ENCODE peak calls at places on chromosome 14, in ten cellular contexts. T, A, M, S, V, G, O, E, H and U are unnamed samples.

GRCh38 chr14:71472281-71472960 is 459.8 kb upstream of the RGS6 start:
- DNase-seq in E (no peak), M (no peak), G (no peak), H (no peak), A (no peak), V (peak), T (no peak), O (peak), S (no peak), U (peak)

GRCh38 chr14:41607966-41608663 is 1.4 kb downstream of the LRFN5 start:
- DNase-seq in H (no peak), V (no peak), T (no peak), A (no peak), S (no peak), M (no peak), G (no peak), E (no peak), O (no peak), U (no peak)

GRCh38 chr14:68074765-68075381 is 255.3 kb downstream of the RAD51B start:
- DNase-seq in O (no peak), G (no peak), V (no peak), E (no peak), A (no peak), M (peak), T (no peak), H (no peak), S (no peak), U (peak)

GRCh38 chr14:68535404-68536024 is 257.4 kb downstream of the ZFP36L1 start:
- DNase-seq in M (peak), O (peak), A (no peak), S (no peak), E (no peak), T (no peak), V (peak), G (no peak), H (peak), U (no peak)

GRCh38 chr14:71621966-71622365 is 310.3 kb upstream of the RGS6 start:
- DNase-seq in M (no peak), A (no peak), O (no peak), E (no peak), T (no peak), H (no peak), S (no peak), G (no peak), V (no peak), U (no peak)

GRCh38 chr14:83133986-83134664 is 1600.5 kb upstream of the SEL1L start:
- DNase-seq in S (no peak), E (peak), T (no peak), O (no peak), H (no peak), V (no peak), G (no peak), M (no peak), A (no peak), U (no peak)

GRCh38 chr14:59406454-59407245 is 58.5 kb downstream of the GPR135 start:
- DNase-seq in V (no peak), M (no peak), H (no peak), O (peak), G (no peak), S (no peak), T (no peak), A (no peak), E (no peak), U (no peak)

GRCh38 chr14:76109087-76109880 is 42.4 kb upstream of the GPATCH2L start:
- DNase-seq in O (no peak), E (no peak), A (no peak), V (no peak), G (no peak), H (peak), T (no peak), S (no peak), M (no peak), U (no peak)

GRCh38 chr14:31312934-31313333 is 105.3 kb upstream of the HECTD1 start:
- DNase-seq in A (no peak), O (no peak), T (no peak), G (no peak), S (no peak), H (no peak), V (no peak), M (no peak), E (no peak), U (no peak)

GRCh38 chr14:96082420-96083300 is 43.5 kb downstream of the C14orf132 start:
- DNase-seq in T (no peak), G (no peak), H (no peak), E (peak), S (no peak), M (no peak), V (no peak), O (no peak), A (no peak), U (no peak)

GRCh38 chr14:95361373-95362179 is 41.9 kb upstream of the CLMN start:
- DNase-seq in S (peak), M (peak), O (no peak), H (peak), A (no peak), T (no peak), V (no peak), E (peak), G (peak), U (peak)

GRCh38 chr14:31205681-31206535 is 1.7 kb downstream of the HECTD1 start:
- DNase-seq in A (no peak), O (peak), V (peak), G (no peak), H (peak), M (peak), T (no peak), E (peak), S (no peak), U (peak)

GRCh38 chr14:61388976-61389576 is 67.7 kb downstream of the PRKCH start:
- DNase-seq in V (no peak), S (no peak), A (no peak), T (no peak), M (peak), G (no peak), O (no peak), H (peak), E (no peak), U (no peak)

GRCh38 chr14:105394714-105395537 is 3.4 kb upstream of the TEX22 start:
- DNase-seq in O (no peak), S (no peak), G (no peak), A (no peak), V (no peak), E (no peak), H (no peak), T (no peak), M (no peak), U (no peak)

GRCh38 chr14:88584451-88584850 is 21.6 kb downstream of the ZC3H14 start:
- DNase-seq in H (no peak), A (no peak), E (no peak), S (no peak), G (no peak), O (no peak), T (no peak), V (no peak), M (no peak), U (no peak)

GRCh38 chr14:72742682-72743195 is 151.2 kb downstream of the DPF3 start:
- DNase-seq in O (no peak), H (no peak), E (no peak), G (no peak), M (no peak), V (no peak), S (no peak), A (no peak), T (no peak), U (no peak)

GRCh38 chr14:22474730-22475351 is 114.2 kb downstream of the DAD1 start:
- DNase-seq in H (peak), G (no peak), S (no peak), E (no peak), T (no peak), V (no peak), M (no peak), O (peak), A (no peak), U (no peak)

GRCh38 chr14:24252289-24253124 is 10.1 kb upstream of the TINF2 start:
- DNase-seq in E (no peak), V (no peak), S (peak), G (no peak), O (no peak), T (no peak), M (no peak), H (no peak), A (no peak), U (no peak)

GRCh38 chr14:91241848-91242247 is 2.7 kb downstream of the GPR68 start:
- DNase-seq in S (no peak), M (no peak), E (no peak), O (no peak), V (no peak), A (no peak), T (peak), H (no peak), G (peak), U (peak)

GRCh38 chr14:76775695-76776305 is 14.5 kb downstream of the VASH1 start:
- DNase-seq in E (no peak), A (no peak), O (no peak), S (no peak), G (no peak), T (no peak), V (no peak), H (no peak), M (no peak), U (no peak)

GRCh38 chr14:100446572-100446971 is 123.4 kb downstream of the SLC25A47 start:
- DNase-seq in A (no peak), H (no peak), G (no peak), E (peak), S (no peak), T (no peak), M (peak), O (no peak), V (no peak), U (no peak)

GRCh38 chr14:51360592-51360991 is 120.5 kb downstream of the TMX1 start:
- DNase-seq in S (no peak), H (no peak), A (no peak), V (no peak), G (no peak), M (no peak), E (no peak), O (no peak), T (no peak), U (no peak)

GRCh38 chr14:52951730-52952481 is 1.1 kb upstream of the FERMT2 start:
- DNase-seq in H (peak), S (no peak), E (peak), G (no peak), O (peak), V (peak), A (no peak), M (peak), T (no peak), U (peak)

GRCh38 chr14:29712586-29712985 is 215.1 kb downstream of the PRKD1 start:
- DNase-seq in M (no peak), T (no peak), V (no peak), G (no peak), H (no peak), E (no peak), A (no peak), O (no peak), S (no peak), U (no peak)

GRCh38 chr14:52271538-52271937 is 4.0 kb downstream of the PTGDR start:
- DNase-seq in H (no peak), G (no peak), M (no peak), T (no peak), V (no peak), S (no peak), A (no peak), E (no peak), O (no peak), U (no peak)

GRCh38 chr14:99316281-99317163 is 44.5 kb upstream of the BCL11B start:
- DNase-seq in M (peak), O (no peak), T (no peak), G (no peak), H (no peak), S (no peak), E (no peak), V (no peak), A (no peak), U (no peak)

GRCh38 chr14:20697273-20698017 is 8.9 kb downstream of the ANG start:
- DNase-seq in A (peak), G (no peak), H (peak), O (peak), M (peak), E (peak), V (no peak), T (no peak), S (no peak), U (peak)

GRCh38 chr14:64202731-64203130 is 91.4 kb downstream of the ESR2 start:
- DNase-seq in H (no peak), T (no peak), G (no peak), A (no peak), O (no peak), E (no peak), V (no peak), S (no peak), M (no peak), U (no peak)

GRCh38 chr14:101590616-101591015 is 29.3 kb downstream of the DIO3 start:
- DNase-seq in A (no peak), G (no peak), H (no peak), O (no peak), E (no peak), V (no peak), M (no peak), S (peak), T (no peak), U (no peak)

GRCh38 chr14:101589486-101590015 is 28.3 kb downstream of the DIO3 start:
- DNase-seq in H (no peak), M (no peak), O (no peak), V (no peak), S (peak), T (no peak), A (no peak), G (no peak), E (no peak), U (no peak)

GRCh38 chr14:101591121-101591520 is 29.8 kb downstream of the DIO3 start:
- DNase-seq in A (no peak), T (no peak), S (peak), G (no peak), E (no peak), O (no peak), H (no peak), M (no peak), V (no peak), U (no peak)

GRCh38 chr14:101588990-101589389 is 27.7 kb downstream of the DIO3 start:
- DNase-seq in M (no peak), E (no peak), O (no peak), G (no peak), V (no peak), A (no peak), S (no peak), T (no peak), H (no peak), U (no peak)

DNA sequence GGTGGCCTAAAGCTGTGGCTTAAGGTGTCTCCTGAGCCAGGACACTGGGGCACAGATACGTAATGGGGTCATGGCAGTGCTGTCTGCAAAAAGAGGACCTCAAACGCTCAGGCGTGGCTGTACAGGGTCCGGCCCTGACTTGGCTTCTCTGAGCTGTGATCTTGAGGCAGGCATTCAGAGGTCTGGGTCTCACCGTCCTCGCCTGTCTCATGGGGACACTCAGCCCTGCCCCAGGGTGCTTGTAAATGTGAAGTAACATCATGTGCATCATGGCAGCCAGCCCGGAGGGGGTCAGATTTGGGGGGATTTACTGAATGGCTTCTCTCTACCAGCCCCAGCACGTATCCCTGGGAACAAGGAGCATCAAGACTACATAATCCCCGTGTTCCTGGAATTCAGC is 28.8 kb downstream of the DIO3 start:
- DNase-seq in E (no peak), A (no peak), H (no peak), T (no peak), V (no peak), M (no peak), G (no peak), O (no peak), S (peak), U (no peak)
- H3K4me3 ChIP-seq in E (no peak), A (no peak), H (no peak), T (no peak), V (no peak), M (no peak), G (no peak), O (no peak), S (no peak), U (no peak)

DNA sequence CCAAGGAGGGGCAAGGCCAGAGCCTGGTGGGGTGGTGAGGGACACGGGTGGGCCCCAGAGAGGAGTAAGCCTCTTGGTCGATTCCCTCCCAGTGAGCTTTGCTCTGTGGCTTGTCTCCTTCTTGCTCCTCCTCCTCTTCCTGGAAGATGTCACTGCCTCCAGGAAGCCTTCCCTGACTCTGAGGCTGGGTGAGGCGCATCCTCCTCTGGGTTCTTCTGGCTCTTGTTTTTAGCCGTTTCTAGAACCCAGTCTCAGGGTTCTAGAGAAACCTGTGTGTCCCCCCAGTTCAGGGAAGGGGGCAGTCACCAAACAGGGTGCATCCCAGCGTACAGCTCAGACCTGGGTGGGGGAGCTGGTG is 12.6 kb downstream of the KIF26A start:
- DNase-seq in S (no peak), T (no peak), O (no peak), H (no peak), G (no peak), V (no peak), M (no peak), E (no peak), A (no peak), U (no peak)
- TF ChIP-seq CTCF in S (no peak), T (no peak), O (no peak), H (no peak), G (no peak), V (no peak), M (no peak), E (no peak), A (no peak), U (no peak)

GRCh38 chr14:74401504-74402241 is 24.3 kb downstream of the SYNDIG1L start:
- DNase-seq in O (no peak), G (peak), H (no peak), M (no peak), S (no peak), T (peak), E (peak), V (no peak), A (peak), U (peak)

GRCh38 chr14:74403619-74404417 is 22.2 kb downstream of the SYNDIG1L start:
- DNase-seq in T (no peak), G (no peak), M (no peak), H (no peak), O (no peak), S (no peak), A (no peak), E (no peak), V (no peak), U (no peak)

GRCh38 chr14:74404435-74404834 is 21.6 kb downstream of the SYNDIG1L start:
- DNase-seq in E (no peak), G (no peak), A (no peak), T (no peak), H (no peak), M (no peak), V (no peak), S (no peak), O (no peak), U (no peak)

GRCh38 chr14:74400919-74401503 is 25.0 kb downstream of the SYNDIG1L start:
- DNase-seq in G (no peak), V (no peak), E (no peak), H (no peak), O (no peak), M (no peak), T (peak), S (no peak), A (no peak), U (no peak)

DNA sequence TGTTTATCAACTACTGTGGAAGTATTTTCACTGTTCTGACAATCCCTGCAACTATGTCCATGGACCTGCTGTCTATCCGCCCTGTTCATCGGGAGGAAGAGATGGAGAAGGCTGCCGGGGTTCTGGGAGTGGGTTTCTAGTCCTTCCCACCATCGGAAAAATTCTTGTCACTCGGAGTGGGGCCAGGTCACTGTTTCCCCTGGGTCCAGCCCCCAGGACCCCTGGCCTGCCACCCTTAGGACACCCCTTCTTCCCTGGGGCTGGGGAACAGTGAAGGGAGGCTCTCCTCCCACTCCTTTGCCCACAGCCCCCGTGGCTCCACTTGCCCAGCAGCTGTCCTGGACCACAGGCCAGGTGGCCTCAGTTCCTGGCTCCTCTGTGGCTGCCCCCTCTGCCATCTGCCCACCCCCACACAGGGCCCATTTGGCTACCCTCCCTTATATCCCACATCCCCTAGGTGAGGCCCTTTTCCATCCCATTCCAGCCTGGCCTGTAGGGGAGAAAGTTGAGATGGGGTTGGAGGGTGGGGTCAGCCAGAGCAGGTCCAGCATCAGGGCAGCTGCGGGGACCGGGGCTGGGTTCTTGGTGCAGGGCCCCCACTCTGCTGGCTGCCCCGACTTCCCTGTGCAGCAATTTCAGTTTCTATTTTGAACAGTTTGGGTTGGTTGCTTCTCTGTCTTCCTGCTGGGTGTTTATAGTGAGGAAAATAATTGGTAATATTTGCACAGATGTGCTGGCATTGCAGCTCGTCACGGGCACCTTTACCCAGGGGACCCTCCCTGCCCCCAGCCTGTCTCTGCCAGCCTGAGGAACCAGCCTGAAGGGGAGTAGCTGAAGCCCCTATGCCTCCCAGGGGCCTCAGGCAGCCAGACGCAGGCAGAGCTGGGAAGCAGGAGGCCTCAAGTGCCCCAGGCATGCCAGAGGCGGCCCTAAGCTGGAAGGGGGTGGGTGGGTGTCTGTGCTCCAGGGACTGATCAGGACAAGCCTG is 23.5 kb downstream of the SYNDIG1L start:
- DNase-seq in O (no peak), T (no peak), H (no peak), M (no peak), E (no peak), A (no peak), V (no peak), G (no peak), S (no peak), U (peak)
- H3K4me3 ChIP-seq in O (no peak), T (peak), H (no peak), M (no peak), E (no peak), A (no peak), V (no peak), G (no peak), S (no peak), U (peak)

DNA sequence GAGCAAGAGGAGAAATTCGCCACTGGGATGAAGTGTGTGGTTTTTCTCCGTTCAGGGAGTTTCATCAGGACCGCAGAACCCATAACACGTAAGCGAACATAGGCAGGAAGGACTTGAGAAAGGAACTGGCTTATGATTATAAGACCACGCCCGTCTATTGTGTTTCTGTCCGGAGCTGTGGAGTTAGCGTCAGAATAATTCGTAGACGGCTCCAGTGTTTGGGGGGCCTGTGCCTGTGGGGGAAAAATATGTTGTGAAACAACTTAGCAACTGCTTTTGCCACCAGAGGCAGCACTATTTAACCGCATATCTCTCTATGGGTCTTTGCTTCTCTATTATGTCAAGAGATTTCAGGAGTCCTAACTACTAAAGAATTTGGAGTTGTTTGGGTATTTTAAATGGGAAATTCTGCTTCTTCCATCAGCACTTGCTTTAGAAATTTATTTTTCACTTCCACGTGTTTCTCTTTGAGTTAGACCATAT is 506 bp upstream of the CLEC14A start:
- DNase-seq in V (peak), M (no peak), T (no peak), H (no peak), O (peak), E (no peak), G (no peak), S (no peak), A (no peak), U (no peak)
- TF ChIP-seq CTCF in V (peak), M (no peak), T (no peak), H (no peak), O (no peak), E (no peak), G (no peak), S (peak), A (no peak), U (no peak)